ENCODE peak calls at places on chromosomes 5 and 9, in four cellular contexts. C, H, D and F are unnamed samples.

GRCh38 chr5:14208071-14209021 is 65.2 kb downstream of the TRIO start:
- DNase-seq in C (peak), D (peak), H (no peak), F (no peak)

GRCh38 chr5:169100735-169101075 is 200.2 kb downstream of the SLIT3 start:
- DNase-seq in D (no peak), H (peak), C (peak), F (no peak)

GRCh38 chr9:133351526-133351907 is 3.5 kb downstream of the RPL7A start:
- DNase-seq in C (peak), H (no peak), D (peak), F (no peak)

GRCh38 chr5:32044904-32045303 is 129.2 kb downstream of the GOLPH3 start:
- DNase-seq in D (no peak), C (peak), H (peak), F (peak)

GRCh38 chr5:173736923-173737412 is 120.5 kb upstream of the BOD1 start:
- DNase-seq in D (no peak), C (no peak), H (no peak), F (no peak)

GRCh38 chr5:158976035-158976434 is 123.7 kb downstream of the EBF1 start:
- DNase-seq in C (peak), D (peak), H (no peak), F (peak)

GRCh38 chr5:106680330-106680729 is 990.4 kb downstream of the EFNA5 start:
- DNase-seq in H (no peak), C (no peak), D (no peak), F (no peak)

GRCh38 chr9:75664597-75664996 is 225.9 kb upstream of the PCSK5 start:
- DNase-seq in C (no peak), H (no peak), D (no peak), F (no peak)

GRCh38 chr5:96973561-96974401 is 37.9 kb downstream of the LNPEP start:
- DNase-seq in H (no peak), D (no peak), C (no peak), F (no peak)

GRCh38 chr5:179192185-179192890 is 132.2 kb downstream of the ZNF354C start:
- DNase-seq in H (no peak), C (no peak), D (no peak), F (no peak)

GRCh38 chr9:437066-438015 is 222.7 kb downstream of the DOCK8 start:
- DNase-seq in C (peak), H (peak), D (peak), F (no peak)

GRCh38 chr5:141866111-141866510 is 12.1 kb downstream of the PCDH1 start:
- DNase-seq in D (no peak), C (no peak), H (no peak), F (no peak)

GRCh38 chr5:143968071-143968878 is 156.3 kb downstream of the HMHB1 start:
- DNase-seq in C (peak), H (peak), D (peak), F (peak)

GRCh38 chr5:158725223-158725825 is 374.4 kb downstream of the EBF1 start:
- DNase-seq in C (no peak), H (no peak), D (peak), F (peak)

GRCh38 chr5:43601454-43602260 is 1.3 kb upstream of the NNT start:
- DNase-seq in D (no peak), C (peak), H (no peak), F (peak)

GRCh38 chr9:18675345-18675744 is 201.4 kb downstream of the ADAMTSL1 start:
- DNase-seq in C (peak), H (no peak), D (no peak), F (no peak)

GRCh38 chr5:123827811-123828210 is 315.8 kb downstream of the CSNK1G3 start:
- DNase-seq in H (no peak), C (no peak), D (no peak), F (no peak)

GRCh38 chr9:114082017-114082735 is 4.1 kb upstream of the AMBP start:
- DNase-seq in D (peak), H (peak), C (peak), F (peak)

GRCh38 chr5:171984748-171985419 is 21.6 kb downstream of the FBXW11 start:
- DNase-seq in C (peak), H (peak), D (no peak), F (no peak)

GRCh38 chr5:177609076-177610059 is 9.4 kb downstream of the B4GALT7 start:
- DNase-seq in H (no peak), D (no peak), C (no peak), F (no peak)

GRCh38 chr5:177128551-177128976 is 5.0 kb upstream of the NSD1 start:
- DNase-seq in C (no peak), D (no peak), H (no peak), F (no peak)

GRCh38 chr5:42228279-42228678 is 195.0 kb upstream of the GHR start:
- DNase-seq in C (no peak), H (no peak), D (no peak), F (no peak)

GRCh38 chr9:98973546-98973921 is 29.8 kb downstream of the COL15A1 start:
- DNase-seq in H (no peak), C (no peak), D (no peak), F (no peak)

GRCh38 chr5:116766470-116766947 is 191.9 kb upstream of the SEMA6A start:
- DNase-seq in H (no peak), C (peak), D (peak), F (peak)

GRCh38 chr5:143166661-143167420 is 236.6 kb downstream of the NR3C1 start:
- DNase-seq in C (no peak), D (no peak), H (no peak), F (no peak)

GRCh38 chr9:76311576-76311975 is 82.7 kb downstream of the RFK start:
- DNase-seq in D (no peak), C (no peak), H (no peak), F (no peak)

GRCh38 chr5:7741415-7742065 is 109.4 kb downstream of the CFAP90 start:
- DNase-seq in C (no peak), H (no peak), D (no peak), F (no peak)

GRCh38 chr9:16450043-16450442 is 420.4 kb downstream of the BNC2 start:
- DNase-seq in C (no peak), H (no peak), D (no peak), F (no peak)

GRCh38 chr5:6358434-6358820 is 19.9 kb downstream of the MED10 start:
- DNase-seq in C (no peak), H (no peak), D (no peak), F (no peak)